ENCODE peak calls at places on chromosomes 7 and 10, in eight cellular contexts. Y is stimulated activated CD8-positive, alpha-beta memory T cell treated with anti-CD3 and anti-CD28 coated beads, Interleukin-4, amount 100 ng/mL, for 4 hours; D is AG04449; M is mammary epithelial cell; X is natural killer cell treated with Interleukin-12 subunit alpha and Interleukin-12 subunit beta and Interleukin-15 and Interleukin-18, amount 100 ng/mL, for 72 hours; N is stimulated activated naive CD4-positive, alpha-beta T cell; E is RCC 7860; I is amniotic stem cell. F is an unnamed sample.

GRCh38 chr7:94509879-94510581 is 421 bp downstream of the CASD1 start:
- DNase-seq in M (peak), E (peak), N (peak), X (peak), D (no peak), Y (peak), I (peak), F (peak)

GRCh38 chr7:150361807-150362621 is 6.6 kb upstream of the REPIN1 start:
- DNase-seq in Y (no peak), X (no peak), D (no peak), N (no peak), E (no peak), I (no peak), M (no peak), F (no peak)

GRCh38 chr7:135510603-135511183 is 791 bp upstream of the CNOT4 start:
- DNase-seq in E (no peak), I (no peak), M (no peak), Y (no peak), D (no peak), X (no peak), N (no peak), F (no peak)

GRCh38 chr7:73839743-73840714 is 2.3 kb downstream of the METTL27 start:
- DNase-seq in D (no peak), M (no peak), N (no peak), Y (no peak), X (peak), E (no peak), I (no peak), F (no peak)

GRCh38 chr7:27840314-27840713 is 100.4 kb downstream of the TAX1BP1 start:
- DNase-seq in M (no peak), X (no peak), E (no peak), Y (peak), I (no peak), N (peak), D (no peak), F (no peak)

GRCh38 chr10:95864906-95865813 is 42.6 kb upstream of the CC2D2B start:
- DNase-seq in X (peak), I (peak), Y (no peak), E (peak), D (peak), M (peak), N (no peak), F (peak)

GRCh38 chr10:30861217-30861616 is 170.4 kb downstream of the ZNF438 start:
- DNase-seq in E (no peak), Y (no peak), D (no peak), N (no peak), X (no peak), I (no peak), M (no peak), F (no peak)

GRCh38 chr7:7972128-7972527 is 3.5 kb downstream of the GLCCI1 start:
- DNase-seq in X (no peak), N (no peak), I (no peak), E (no peak), D (no peak), M (no peak), Y (no peak), F (no peak)

GRCh38 chr10:54282012-54282411 is 519.0 kb downstream of the PCDH15 start:
- DNase-seq in N (no peak), M (no peak), D (no peak), E (no peak), X (no peak), I (no peak), Y (no peak), F (no peak)

GRCh38 chr7:147012670-147013069 is 896.1 kb downstream of the CNTNAP2 start:
- DNase-seq in I (no peak), N (no peak), D (no peak), X (no peak), M (no peak), Y (no peak), E (no peak), F (no peak)

GRCh38 chr7:142407939-142408573 is 150.2 kb upstream of the PRSS58 start:
- DNase-seq in E (no peak), N (no peak), M (no peak), I (no peak), X (no peak), Y (no peak), D (no peak), F (no peak)

GRCh38 chr10:130999376-131000202 is 311.9 kb downstream of the TCERG1L start:
- DNase-seq in N (no peak), I (no peak), X (no peak), Y (no peak), E (no peak), M (no peak), D (no peak), F (no peak)

GRCh38 chr10:14602807-14603538 is 171.7 kb downstream of the FAM107B start:
- DNase-seq in X (no peak), D (no peak), N (no peak), E (no peak), I (no peak), M (peak), Y (no peak), F (no peak)

GRCh38 chr10:114285961-114286441 is 46.9 kb downstream of the VWA2 start:
- DNase-seq in I (no peak), Y (no peak), X (no peak), D (no peak), E (no peak), N (no peak), M (no peak), F (no peak)

GRCh38 chr10:11881477-11882417 is 58.6 kb downstream of the PROSER2 start:
- DNase-seq in D (no peak), X (no peak), Y (no peak), M (peak), E (peak), I (no peak), N (no peak), F (peak)

GRCh38 chr7:16753102-16753931 is at the start of gene TSPAN13:
- DNase-seq in E (peak), N (no peak), M (peak), D (no peak), Y (no peak), I (no peak), X (peak), F (peak)

GRCh38 chr10:35854661-35855060 is 212.6 kb upstream of the FZD8 start:
- DNase-seq in M (no peak), E (no peak), N (no peak), X (no peak), Y (no peak), D (no peak), I (no peak), F (no peak)

GRCh38 chr10:63887026-63887589 is 365.9 kb downstream of the REEP3 start:
- DNase-seq in N (no peak), Y (no peak), E (no peak), D (no peak), I (no peak), M (no peak), X (no peak), F (no peak)

GRCh38 chr7:96361116-96361857 is 39.4 kb upstream of the SLC25A13 start:
- DNase-seq in M (no peak), Y (no peak), N (no peak), I (no peak), X (no peak), D (no peak), E (no peak), F (no peak)

GRCh38 chr7:47557317-47557985 is 24.5 kb downstream of the TNS3 start:
- DNase-seq in N (no peak), X (no peak), D (no peak), E (no peak), I (no peak), M (no peak), Y (no peak), F (peak)